ENCODE peak calls at places on chromosomes 3 and 15, in eight cellular contexts. E is HCT116, J is erythroblast, L is lower leg skin, P is breast epithelium, N is vagina, O is Peyer's patch, C is sigmoid colon. W is an unnamed sample.

GRCh38 chr3:196486263-196486662 is 17.3 kb downstream of the RNF168 start:
- DNase-seq in E (no peak), J (peak), L (no peak), P (no peak), N (no peak), O (no peak), C (no peak), W (peak)

GRCh38 chr3:99686955-99687612 is 48.7 kb downstream of the COL8A1 start:
- DNase-seq in E (peak), J (peak), L (no peak), P (no peak), N (no peak), O (peak), C (peak), W (peak)

GRCh38 chr3:60935709-60936108 is 315.5 kb downstream of the FHIT start:
- DNase-seq in E (peak), J (no peak), L (no peak), P (no peak), N (no peak), O (no peak), C (no peak), W (peak)

GRCh38 chr3:25428003-25428861 is at the start of gene RARB:
- DNase-seq in E (no peak), J (no peak), L (peak), P (peak), N (no peak), O (peak), C (peak), W (peak)

GRCh38 chr3:126194713-126195305 is 14.4 kb upstream of the ALDH1L1 start:
- DNase-seq in E (no peak), J (peak), L (no peak), P (no peak), N (no peak), O (no peak), C (no peak), W (peak)

GRCh38 chr3:14125193-14126016 is 553 bp downstream of the TMEM43 start:
- DNase-seq in E (peak), J (peak), L (peak), P (peak), N (peak), O (peak), C (peak), W (peak)

GRCh38 chr3:64880926-64881325 is 193.1 kb upstream of the ADAMTS9 start:
- DNase-seq in E (no peak), J (no peak), L (no peak), P (no peak), N (no peak), O (no peak), C (no peak), W (no peak)

GRCh38 chr15:63232400-63232799 is 43.0 kb downstream of the RAB8B start:
- DNase-seq in E (no peak), J (no peak), L (no peak), P (no peak), N (no peak), O (no peak), C (no peak), W (peak)

GRCh38 chr15:56468271-56468912 is 3.5 kb upstream of the MNS1 start:
- DNase-seq in E (no peak), J (peak), L (no peak), P (no peak), N (no peak), O (no peak), C (no peak), W (peak)

GRCh38 chr15:58918239-58918638 is 15.2 kb downstream of the SLTM start:
- DNase-seq in E (no peak), J (no peak), L (no peak), P (no peak), N (no peak), O (no peak), C (no peak), W (no peak)

GRCh38 chr3:120749843-120750242 is 7.3 kb downstream of the GTF2E1 start:
- DNase-seq in E (no peak), J (no peak), L (no peak), P (no peak), N (no peak), O (no peak), C (no peak), W (no peak)

GRCh38 chr15:62035256-62035908 is 24.9 kb downstream of the VPS13C start:
- DNase-seq in E (no peak), J (no peak), L (no peak), P (no peak), N (no peak), O (no peak), C (no peak), W (no peak)

GRCh38 chr3:15284121-15284889 is 48.1 kb downstream of the SH3BP5 start:
- DNase-seq in E (no peak), J (no peak), L (no peak), P (peak), N (no peak), O (no peak), C (no peak), W (peak)

GRCh38 chr3:55805169-55805568 is 318.1 kb upstream of the WNT5A start:
- DNase-seq in E (no peak), J (no peak), L (no peak), P (no peak), N (no peak), O (no peak), C (no peak), W (no peak)

DNA sequence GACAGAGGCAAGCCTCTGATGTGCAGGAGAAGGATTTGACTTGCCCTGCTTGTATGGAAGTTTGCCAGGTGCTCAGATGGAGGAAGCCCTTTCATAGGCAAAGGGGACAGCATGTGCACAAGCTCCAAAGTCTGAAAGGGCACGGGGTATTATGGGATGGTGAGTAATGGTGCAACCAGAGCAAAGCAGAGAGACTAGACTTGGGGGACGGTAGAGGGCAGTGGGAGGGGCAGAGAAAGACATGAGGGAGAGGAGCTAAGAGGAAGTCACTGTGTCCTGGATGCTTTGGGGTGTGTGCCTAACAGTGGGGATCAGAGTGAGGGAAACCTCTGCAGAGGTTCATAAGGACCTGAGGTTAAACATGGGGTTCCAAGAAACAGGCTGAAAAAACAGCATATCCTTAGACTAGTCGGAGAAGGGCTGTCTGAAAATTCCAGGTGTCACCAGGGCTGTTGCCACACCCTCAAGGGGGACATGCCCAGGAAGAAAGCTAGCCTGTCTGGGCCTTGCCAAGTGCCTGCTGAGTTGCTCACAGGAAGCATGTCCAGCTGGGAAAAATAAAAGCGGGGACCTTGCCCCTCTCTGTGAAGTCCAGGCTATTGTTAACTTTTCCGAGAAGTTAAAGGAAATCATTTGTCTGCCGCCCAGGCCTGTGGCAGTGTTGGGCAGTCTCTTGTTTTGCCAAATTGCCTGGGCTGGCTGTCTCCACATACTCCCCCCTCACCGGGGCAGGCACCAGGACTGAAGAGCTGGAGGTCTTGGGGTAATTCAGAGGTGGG is 47.1 kb downstream of the HRH1 start:
- DNase-seq in E (no peak), J (no peak), L (no peak), P (no peak), N (no peak), O (peak), C (no peak), W (peak)
- TF ChIP-seq POLR2A in E (no peak), J (no peak), L (no peak), P (no peak), N (no peak), O (no peak), C (no peak), W (no peak)

DNA sequence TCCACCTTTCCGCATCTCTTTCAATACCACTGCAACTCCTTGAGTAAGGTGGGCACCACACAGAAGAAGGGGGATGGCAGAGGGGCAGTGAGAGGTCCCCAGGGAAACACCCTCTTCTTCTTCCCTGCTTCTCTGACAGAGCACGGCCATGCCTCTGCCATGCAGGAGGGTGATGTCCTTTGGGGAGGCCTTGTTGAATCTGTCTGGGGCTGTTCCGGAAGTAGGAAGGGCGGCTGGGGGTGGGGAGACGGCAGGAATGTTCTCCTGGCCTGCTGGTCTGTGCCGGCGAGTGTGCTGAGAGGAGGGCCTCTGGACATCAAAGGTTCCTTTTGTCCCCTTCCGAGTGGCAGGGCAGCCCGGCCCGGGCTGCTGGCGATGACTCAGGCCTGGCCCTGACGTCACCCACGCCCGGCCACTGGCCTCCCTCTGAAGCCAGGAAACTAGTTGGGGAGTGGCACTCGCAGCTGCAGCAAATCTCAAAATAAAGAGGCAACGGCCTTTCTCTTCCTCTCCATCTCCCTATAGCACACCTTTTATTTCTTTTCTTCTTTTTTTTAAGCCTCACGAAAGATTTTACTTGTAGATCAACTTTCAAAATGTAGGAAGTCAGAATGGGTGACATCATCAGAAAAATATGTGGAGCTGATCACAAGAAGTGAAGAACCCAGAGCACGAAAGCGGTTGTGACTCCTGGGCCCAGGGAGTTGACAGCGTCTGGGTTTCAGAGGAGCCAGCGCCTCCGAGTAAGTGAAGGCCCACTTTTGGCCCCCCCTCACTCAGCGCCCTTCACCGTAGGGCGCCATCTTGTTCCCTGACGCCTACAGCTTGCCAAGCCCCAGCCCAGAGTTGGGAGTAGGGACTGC is at the start of gene ZBTB38:
- DNase-seq in E (peak), J (peak), L (peak), P (peak), N (peak), O (peak), C (peak), W (no peak)
- TF ChIP-seq POLR2A in E (peak), J (peak), L (no peak), P (no peak), N (no peak), O (peak), C (peak), W (no peak)

GRCh38 chr15:91954211-91954804 is 100.8 kb downstream of the SLCO3A1 start:
- DNase-seq in E (no peak), J (no peak), L (no peak), P (no peak), N (no peak), O (no peak), C (no peak), W (no peak)
- TF ChIP-seq POLR2A in E (no peak), J (no peak), L (no peak), P (no peak), N (no peak), O (no peak), C (no peak), W (no peak)

DNA sequence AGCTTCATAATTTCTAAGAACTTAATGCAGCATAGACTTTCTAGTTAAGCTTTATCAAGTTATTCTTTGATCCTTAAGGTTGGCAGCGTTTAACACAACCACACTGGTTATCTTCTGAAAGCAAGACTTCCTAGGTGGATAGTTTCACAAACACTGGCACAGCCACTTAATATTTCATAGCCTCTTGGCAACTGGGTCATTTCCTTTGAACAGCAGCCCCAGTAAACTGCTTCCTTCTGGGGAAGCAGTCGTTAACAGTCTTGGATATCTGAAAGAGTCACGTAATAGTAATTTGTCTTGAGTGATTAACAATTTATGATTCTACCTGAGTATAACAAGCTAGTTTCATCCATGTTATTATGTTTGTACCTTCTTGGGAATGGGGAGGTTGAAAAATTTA is 45.9 kb upstream of the ABHD10 start:
- DNase-seq in E (no peak), J (no peak), L (no peak), P (no peak), N (no peak), O (no peak), C (no peak), W (no peak)
- TF ChIP-seq POLR2A in E (no peak), J (no peak), L (no peak), P (no peak), N (no peak), O (no peak), C (no peak), W (no peak)

W was measured in NB4.